ENCODE peak calls at places on chromosomes 12 and 14, in nine cellular contexts. L is anterior cingulate cortex, B is AG08395, W is astrocyte, Y is NAMALWA, P is cerebellum, D is OCI-M1, M is amniotic stem cell, R is PC-3. E is an unnamed sample.

GRCh38 chr12:571795-572531 is 91.3 kb downstream of the NINJ2 start:
- DNase-seq in W (no peak), P (no peak), R (peak), B (no peak), L (no peak), Y (no peak), M (no peak), D (no peak), E (peak)

GRCh38 chr14:104680056-104680805 is 9.2 kb upstream of the INF2 start:
- DNase-seq in D (no peak), B (peak), P (no peak), W (peak), Y (no peak), M (peak), R (peak), L (peak), E (peak)

GRCh38 chr14:90382491-90383125 is 14.2 kb upstream of the CALM1 start:
- DNase-seq in P (peak), L (peak), W (peak), M (peak), Y (peak), B (peak), D (peak), R (peak), E (peak)

GRCh38 chr12:63301311-63301710 is 150.3 kb upstream of the AVPR1A start:
- DNase-seq in W (no peak), R (peak), Y (no peak), L (no peak), P (no peak), B (no peak), M (no peak), D (no peak), E (no peak)

GRCh38 chr14:61517861-61518802 is 177.2 kb upstream of the HIF1A start:
- DNase-seq in M (no peak), R (no peak), B (no peak), L (no peak), W (no peak), Y (no peak), P (no peak), D (no peak), E (no peak)

GRCh38 chr14:100849432-100849831 is 23.5 kb downstream of the MEG3 start:
- DNase-seq in L (no peak), Y (peak), M (no peak), R (peak), B (peak), D (peak), P (no peak), W (peak), E (no peak)

GRCh38 chr14:54133896-54134295 is 177.3 kb upstream of the BMP4 start:
- DNase-seq in L (no peak), D (peak), Y (no peak), W (peak), P (no peak), B (no peak), M (no peak), R (peak), E (peak)

GRCh38 chr14:57533214-57533613 is 39.6 kb upstream of the CCDC198 start:
- DNase-seq in W (no peak), D (peak), L (no peak), R (peak), P (peak), Y (peak), M (no peak), B (peak), E (no peak)

E was measured in NCI-H226.